ENCODE peak calls at places on chromosome 1, in eight cellular contexts. One of them, this sample, is unnamed. For H3K27me3, the result is how much of the 10 kb centered on the place peaks cover.

GRCh38 chr1:54404939-54405880 is 984 bp downstream of the SSBP3 start:
- DNase-seq in psoas muscle: peak
- DNase-seq in kidney epithelial cell: no peak
- DNase-seq in pancreas: peak
- DNase-seq in tibial nerve: no peak
- DNase-seq in astrocyte: no peak
- DNase-seq in AG04450: no peak
- DNase-seq in esophagus muscularis mucosa: no peak
- DNase-seq in this sample: peak

GRCh38 chr1:108080448-108080847 is 115.5 kb upstream of the VAV3 start:
- DNase-seq in kidney epithelial cell: no peak
- DNase-seq in AG04450: no peak
- DNase-seq in tibial nerve: no peak
- DNase-seq in pancreas: no peak
- DNase-seq in esophagus muscularis mucosa: no peak
- DNase-seq in astrocyte: no peak
- DNase-seq in psoas muscle: no peak
- DNase-seq in this sample: no peak

GRCh38 chr1:17438176-17438976 is 1.1 kb downstream of the RCC2 start:
- DNase-seq in astrocyte: peak
- DNase-seq in AG04450: no peak
- DNase-seq in pancreas: peak
- DNase-seq in tibial nerve: peak
- DNase-seq in esophagus muscularis mucosa: peak
- DNase-seq in psoas muscle: peak
- DNase-seq in kidney epithelial cell: no peak
- DNase-seq in this sample: peak

GRCh38 chr1:121516279-121516967 is 331.6 kb downstream of the SRGAP2C start:
- DNase-seq in psoas muscle: peak
- DNase-seq in AG04450: no peak
- DNase-seq in tibial nerve: no peak
- DNase-seq in astrocyte: no peak
- DNase-seq in pancreas: no peak
- DNase-seq in kidney epithelial cell: no peak
- DNase-seq in esophagus muscularis mucosa: no peak
- DNase-seq in this sample: no peak

GRCh38 chr1:19735419-19736127 is 64.1 kb downstream of the TMCO4 start:
- DNase-seq in astrocyte: peak
- DNase-seq in pancreas: no peak
- DNase-seq in kidney epithelial cell: no peak
- DNase-seq in psoas muscle: peak
- DNase-seq in AG04450: peak
- DNase-seq in tibial nerve: peak
- DNase-seq in esophagus muscularis mucosa: peak
- DNase-seq in this sample: no peak

GRCh38 chr1:89203166-89203565 is 4.4 kb upstream of the GBP4 start:
- DNase-seq in AG04450: no peak
- DNase-seq in kidney epithelial cell: peak
- DNase-seq in pancreas: no peak
- DNase-seq in esophagus muscularis mucosa: no peak
- DNase-seq in tibial nerve: no peak
- DNase-seq in astrocyte: no peak
- DNase-seq in psoas muscle: no peak
- DNase-seq in this sample: no peak

GRCh38 chr1:3483801-3484444 is 29.5 kb downstream of the ARHGEF16 start:
- DNase-seq in tibial nerve: no peak
- DNase-seq in esophagus muscularis mucosa: no peak
- DNase-seq in pancreas: no peak
- DNase-seq in psoas muscle: peak
- DNase-seq in astrocyte: no peak
- DNase-seq in kidney epithelial cell: no peak
- DNase-seq in AG04450: no peak
- DNase-seq in this sample: peak

GRCh38 chr1:227560814-227561213 is 2.5 kb upstream of the ZNF678 start:
- DNase-seq in astrocyte: no peak
- DNase-seq in esophagus muscularis mucosa: no peak
- DNase-seq in psoas muscle: no peak
- DNase-seq in tibial nerve: no peak
- DNase-seq in pancreas: peak
- DNase-seq in kidney epithelial cell: no peak
- DNase-seq in AG04450: no peak
- DNase-seq in this sample: no peak

GRCh38 chr1:217333939-217334338 is 297.0 kb downstream of the GPATCH2 start:
- DNase-seq in pancreas: no peak
- DNase-seq in psoas muscle: no peak
- DNase-seq in esophagus muscularis mucosa: no peak
- DNase-seq in kidney epithelial cell: no peak
- DNase-seq in tibial nerve: no peak
- DNase-seq in astrocyte: no peak
- DNase-seq in AG04450: no peak
- DNase-seq in this sample: no peak

GRCh38 chr1:39129514-39129913 is 75.0 kb upstream of the MACF1 start:
- DNase-seq in astrocyte: no peak
- DNase-seq in kidney epithelial cell: no peak
- DNase-seq in tibial nerve: no peak
- DNase-seq in esophagus muscularis mucosa: no peak
- DNase-seq in pancreas: no peak
- DNase-seq in AG04450: no peak
- DNase-seq in psoas muscle: no peak
- DNase-seq in this sample: no peak

GRCh38 chr1:174982971-174983689 is 16.6 kb upstream of the CACYBP start:
- DNase-seq in astrocyte: no peak
- DNase-seq in AG04450: no peak
- DNase-seq in tibial nerve: no peak
- DNase-seq in esophagus muscularis mucosa: no peak
- DNase-seq in pancreas: no peak
- DNase-seq in kidney epithelial cell: no peak
- DNase-seq in psoas muscle: no peak
- DNase-seq in this sample: no peak

GRCh38 chr1:145777357-145778145 is 46.3 kb downstream of the RNF115 start:
- DNase-seq in psoas muscle: no peak
- DNase-seq in astrocyte: no peak
- DNase-seq in pancreas: no peak
- DNase-seq in AG04450: no peak
- DNase-seq in tibial nerve: no peak
- DNase-seq in kidney epithelial cell: no peak
- DNase-seq in esophagus muscularis mucosa: no peak
- DNase-seq in this sample: no peak

GRCh38 chr1:244665771-244666217 is 12.9 kb downstream of the DESI2 start:
- DNase-seq in esophagus muscularis mucosa: no peak
- DNase-seq in kidney epithelial cell: no peak
- DNase-seq in AG04450: no peak
- DNase-seq in tibial nerve: no peak
- DNase-seq in pancreas: no peak
- DNase-seq in astrocyte: peak
- DNase-seq in psoas muscle: no peak
- DNase-seq in this sample: no peak

GRCh38 chr1:9655127-9655723 is 3.7 kb downstream of the PIK3CD start:
- DNase-seq in AG04450: no peak
- DNase-seq in psoas muscle: no peak
- DNase-seq in pancreas: no peak
- DNase-seq in esophagus muscularis mucosa: no peak
- DNase-seq in astrocyte: no peak
- DNase-seq in kidney epithelial cell: no peak
- DNase-seq in tibial nerve: no peak
- DNase-seq in this sample: no peak

GRCh38 chr1:213724640-213725536 is 262.9 kb upstream of the PROX1 start:
- DNase-seq in pancreas: no peak
- DNase-seq in astrocyte: peak
- DNase-seq in esophagus muscularis mucosa: no peak
- DNase-seq in AG04450: no peak
- DNase-seq in tibial nerve: no peak
- DNase-seq in kidney epithelial cell: no peak
- DNase-seq in psoas muscle: peak
- DNase-seq in this sample: no peak

GRCh38 chr1:112788561-112788960 is 73.4 kb upstream of the PPM1J start:
- DNase-seq in pancreas: no peak
- DNase-seq in psoas muscle: no peak
- DNase-seq in kidney epithelial cell: no peak
- DNase-seq in esophagus muscularis mucosa: no peak
- DNase-seq in astrocyte: no peak
- DNase-seq in tibial nerve: no peak
- DNase-seq in AG04450: peak
- DNase-seq in this sample: no peak

GRCh38 chr1:84145051-84145450 is 980 bp downstream of the PRKACB start:
- DNase-seq in AG04450: no peak
- DNase-seq in pancreas: no peak
- DNase-seq in psoas muscle: no peak
- DNase-seq in astrocyte: no peak
- DNase-seq in tibial nerve: no peak
- DNase-seq in kidney epithelial cell: no peak
- DNase-seq in esophagus muscularis mucosa: no peak
- DNase-seq in this sample: no peak

GRCh38 chr1:84143796-84144565 is at the start of gene PRKACB:
- DNase-seq in tibial nerve: no peak
- DNase-seq in psoas muscle: no peak
- DNase-seq in astrocyte: peak
- DNase-seq in esophagus muscularis mucosa: no peak
- DNase-seq in pancreas: no peak
- DNase-seq in AG04450: no peak
- DNase-seq in kidney epithelial cell: no peak
- DNase-seq in this sample: no peak

GRCh38 chr1:84146375-84147032 is 2.4 kb downstream of the PRKACB start:
- DNase-seq in kidney epithelial cell: peak
- DNase-seq in tibial nerve: no peak
- DNase-seq in esophagus muscularis mucosa: no peak
- DNase-seq in AG04450: peak
- DNase-seq in pancreas: no peak
- DNase-seq in psoas muscle: no peak
- DNase-seq in astrocyte: peak
- DNase-seq in this sample: no peak

GRCh38 chr1:84141177-84142003 is 2.7 kb upstream of the PRKACB start:
- DNase-seq in pancreas: no peak
- DNase-seq in astrocyte: no peak
- DNase-seq in esophagus muscularis mucosa: no peak
- DNase-seq in AG04450: no peak
- DNase-seq in psoas muscle: no peak
- DNase-seq in tibial nerve: no peak
- DNase-seq in kidney epithelial cell: no peak
- DNase-seq in this sample: no peak
- TF ChIP-seq CTCF in pancreas: no peak
- TF ChIP-seq CTCF in astrocyte: peak
- TF ChIP-seq CTCF in esophagus muscularis mucosa: peak
- TF ChIP-seq CTCF in AG04450: peak
- TF ChIP-seq CTCF in psoas muscle: peak
- TF ChIP-seq CTCF in tibial nerve: peak
- TF ChIP-seq CTCF in kidney epithelial cell: peak
- TF ChIP-seq CTCF in this sample: no peak

DNA sequence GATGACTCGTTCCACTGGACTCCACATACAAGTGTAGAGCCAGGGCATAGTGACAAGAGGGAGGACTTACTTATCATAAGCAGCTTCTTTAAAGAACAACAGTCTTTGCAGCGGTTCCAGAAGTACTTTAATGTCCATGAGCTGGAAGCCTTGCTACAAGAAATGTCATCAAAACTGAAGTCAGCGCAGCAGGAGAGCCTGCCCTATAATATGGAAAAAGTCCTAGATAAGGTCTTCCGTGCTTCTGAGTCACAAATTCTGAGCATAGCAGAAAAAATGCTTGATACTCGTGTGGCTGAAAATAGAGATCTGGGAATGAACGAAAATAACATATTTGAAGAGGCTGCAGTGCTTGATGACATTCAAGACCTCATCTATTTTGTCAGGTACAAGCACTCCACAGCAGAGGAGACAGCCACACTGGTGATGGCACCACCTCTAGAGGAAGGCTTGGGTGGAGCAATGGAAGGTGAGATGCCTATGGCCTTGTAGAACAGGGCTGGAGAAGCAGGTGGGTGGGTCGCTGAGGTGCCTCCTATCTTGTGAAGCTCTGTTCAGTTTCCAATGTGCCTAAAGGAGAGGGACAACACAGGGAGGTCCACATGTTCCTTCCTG is 12.1 kb downstream of the MIA3 start:
- DNase-seq in kidney epithelial cell: no peak
- DNase-seq in psoas muscle: no peak
- DNase-seq in tibial nerve: no peak
- DNase-seq in astrocyte: peak
- DNase-seq in AG04450: no peak
- DNase-seq in esophagus muscularis mucosa: no peak
- DNase-seq in pancreas: no peak
- DNase-seq in this sample: no peak
- H3K4me3 ChIP-seq in kidney epithelial cell: no peak
- H3K4me3 ChIP-seq in psoas muscle: no peak
- H3K4me3 ChIP-seq in tibial nerve: no peak
- H3K4me3 ChIP-seq in astrocyte: no peak
- H3K4me3 ChIP-seq in AG04450: no peak
- H3K4me3 ChIP-seq in esophagus muscularis mucosa: no peak
- H3K4me3 ChIP-seq in pancreas: no peak
- H3K4me3 ChIP-seq in this sample: no peak

GRCh38 chr1:25199876-25200620 is 32.3 kb downstream of the SYF2 start:
- DNase-seq in astrocyte: no peak
- DNase-seq in kidney epithelial cell: no peak
- DNase-seq in pancreas: peak
- DNase-seq in AG04450: no peak
- DNase-seq in tibial nerve: no peak
- DNase-seq in psoas muscle: no peak
- DNase-seq in esophagus muscularis mucosa: no peak
- DNase-seq in this sample: no peak
- H3K27me3 ChIP-seq in astrocyte: under half
- H3K27me3 ChIP-seq in kidney epithelial cell: under half
- H3K27me3 ChIP-seq in pancreas: under half
- H3K27me3 ChIP-seq in AG04450: half or more
- H3K27me3 ChIP-seq in tibial nerve: under half
- H3K27me3 ChIP-seq in psoas muscle: under half
- H3K27me3 ChIP-seq in esophagus muscularis mucosa: under half
- H3K27me3 ChIP-seq in this sample: under half

DNA sequence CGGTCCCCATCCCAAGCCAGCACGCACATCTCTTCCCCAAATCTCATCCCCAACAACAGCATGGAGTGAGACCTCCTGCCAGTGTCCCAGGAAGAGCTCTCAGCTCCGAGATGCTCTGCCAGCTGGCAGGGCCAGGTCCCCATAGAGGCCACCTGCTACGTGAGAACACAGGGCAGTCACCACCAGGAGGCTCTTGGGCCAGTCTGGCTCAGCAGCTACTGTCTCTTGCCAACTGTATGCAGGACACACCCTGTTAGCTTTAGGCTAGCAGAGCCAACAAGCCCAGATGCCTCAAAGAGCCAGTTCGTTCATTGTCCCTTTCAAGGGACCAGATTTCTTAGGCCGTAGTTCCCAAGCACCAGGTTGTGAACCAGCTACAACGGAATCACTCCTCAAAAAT is 36.9 kb downstream of the FBXO2 start:
- DNase-seq in astrocyte: no peak
- DNase-seq in psoas muscle: no peak
- DNase-seq in tibial nerve: no peak
- DNase-seq in AG04450: no peak
- DNase-seq in kidney epithelial cell: no peak
- DNase-seq in pancreas: no peak
- DNase-seq in esophagus muscularis mucosa: no peak
- DNase-seq in this sample: no peak
- TF ChIP-seq CTCF in astrocyte: no peak
- TF ChIP-seq CTCF in psoas muscle: no peak
- TF ChIP-seq CTCF in tibial nerve: no peak
- TF ChIP-seq CTCF in AG04450: no peak
- TF ChIP-seq CTCF in kidney epithelial cell: no peak
- TF ChIP-seq CTCF in pancreas: no peak
- TF ChIP-seq CTCF in esophagus muscularis mucosa: no peak
- TF ChIP-seq CTCF in this sample: peak

GRCh38 chr1:229027622-229028182 is 243.2 kb upstream of the RAB4A start:
- DNase-seq in AG04450: no peak
- DNase-seq in pancreas: no peak
- DNase-seq in psoas muscle: peak
- DNase-seq in esophagus muscularis mucosa: no peak
- DNase-seq in tibial nerve: peak
- DNase-seq in astrocyte: no peak
- DNase-seq in kidney epithelial cell: no peak
- DNase-seq in this sample: peak
- H3K4me3 ChIP-seq in AG04450: no peak
- H3K4me3 ChIP-seq in pancreas: no peak
- H3K4me3 ChIP-seq in psoas muscle: no peak
- H3K4me3 ChIP-seq in esophagus muscularis mucosa: no peak
- H3K4me3 ChIP-seq in tibial nerve: no peak
- H3K4me3 ChIP-seq in astrocyte: no peak
- H3K4me3 ChIP-seq in kidney epithelial cell: no peak
- H3K4me3 ChIP-seq in this sample: no peak

This sample was measured in Peyer's patch.